ENCODE peak calls at places on chromosomes 2 and 18, in eight cellular contexts. One of them, this sample, is unnamed.

GRCh38 chr18:79988079-79988924 is at the start of gene TXNL4A:
- DNase-seq in smooth muscle cell of the brain vasculature: peak; percentile 46
- DNase-seq in iris pigment epithelial cell: peak; percentile 92
- DNase-seq in keratinocyte: no peak
- DNase-seq in aorta: peak; percentile 94
- DNase-seq in endothelial cell of umbilical vein: peak; percentile 88
- DNase-seq in lower leg skin: peak; percentile 77
- DNase-seq in stimulated activated CD4-positive, alpha-beta T cell treated with anti-CD3 and anti-CD28 coated beads, Interleukin-1b, Interleukin-23, amount 100 ng/mL, for 48 hours: peak; percentile 85
- DNase-seq in this sample: peak; percentile 87

GRCh38 chr2:9020267-9020666 is 16.8 kb upstream of the MBOAT2 start:
- DNase-seq in smooth muscle cell of the brain vasculature: no peak
- DNase-seq in iris pigment epithelial cell: peak; percentile 28
- DNase-seq in keratinocyte: no peak
- DNase-seq in aorta: no peak
- DNase-seq in endothelial cell of umbilical vein: no peak
- DNase-seq in lower leg skin: no peak
- DNase-seq in stimulated activated CD4-positive, alpha-beta T cell treated with anti-CD3 and anti-CD28 coated beads, Interleukin-1b, Interleukin-23, amount 100 ng/mL, for 48 hours: no peak
- DNase-seq in this sample: no peak

GRCh38 chr2:239824051-239824694 is 201.0 kb downstream of the NDUFA10 start:
- DNase-seq in smooth muscle cell of the brain vasculature: no peak
- DNase-seq in iris pigment epithelial cell: peak; percentile 22
- DNase-seq in keratinocyte: peak; percentile 42
- DNase-seq in aorta: peak; percentile 51
- DNase-seq in endothelial cell of umbilical vein: no peak
- DNase-seq in lower leg skin: peak; percentile 13
- DNase-seq in stimulated activated CD4-positive, alpha-beta T cell treated with anti-CD3 and anti-CD28 coated beads, Interleukin-1b, Interleukin-23, amount 100 ng/mL, for 48 hours: no peak
- DNase-seq in this sample: no peak

GRCh38 chr2:133231264-133231663 is 337.0 kb downstream of the NCKAP5 start:
- DNase-seq in smooth muscle cell of the brain vasculature: no peak
- DNase-seq in iris pigment epithelial cell: no peak
- DNase-seq in keratinocyte: no peak
- DNase-seq in aorta: no peak
- DNase-seq in endothelial cell of umbilical vein: peak; percentile 16
- DNase-seq in lower leg skin: no peak
- DNase-seq in stimulated activated CD4-positive, alpha-beta T cell treated with anti-CD3 and anti-CD28 coated beads, Interleukin-1b, Interleukin-23, amount 100 ng/mL, for 48 hours: no peak
- DNase-seq in this sample: no peak

GRCh38 chr18:59219672-59220163 is at the start of gene GRP:
- DNase-seq in smooth muscle cell of the brain vasculature: no peak
- DNase-seq in iris pigment epithelial cell: no peak
- DNase-seq in keratinocyte: no peak
- DNase-seq in aorta: no peak
- DNase-seq in endothelial cell of umbilical vein: no peak
- DNase-seq in lower leg skin: no peak
- DNase-seq in stimulated activated CD4-positive, alpha-beta T cell treated with anti-CD3 and anti-CD28 coated beads, Interleukin-1b, Interleukin-23, amount 100 ng/mL, for 48 hours: no peak
- DNase-seq in this sample: no peak

GRCh38 chr2:212811036-212811805 is 272.6 kb upstream of the ERBB4 start:
- DNase-seq in smooth muscle cell of the brain vasculature: no peak
- DNase-seq in iris pigment epithelial cell: peak; percentile 51
- DNase-seq in keratinocyte: peak; percentile 9
- DNase-seq in aorta: no peak
- DNase-seq in endothelial cell of umbilical vein: no peak
- DNase-seq in lower leg skin: no peak
- DNase-seq in stimulated activated CD4-positive, alpha-beta T cell treated with anti-CD3 and anti-CD28 coated beads, Interleukin-1b, Interleukin-23, amount 100 ng/mL, for 48 hours: no peak
- DNase-seq in this sample: peak; percentile 25

GRCh38 chr2:63050186-63050915 is at the start of gene OTX1:
- DNase-seq in smooth muscle cell of the brain vasculature: no peak
- DNase-seq in iris pigment epithelial cell: peak; percentile 61
- DNase-seq in keratinocyte: peak; percentile 33
- DNase-seq in aorta: peak; percentile 78
- DNase-seq in endothelial cell of umbilical vein: peak; percentile 39
- DNase-seq in lower leg skin: no peak
- DNase-seq in stimulated activated CD4-positive, alpha-beta T cell treated with anti-CD3 and anti-CD28 coated beads, Interleukin-1b, Interleukin-23, amount 100 ng/mL, for 48 hours: peak; percentile 65
- DNase-seq in this sample: peak; percentile 55

GRCh38 chr2:33042226-33042625 is 95.5 kb downstream of the LTBP1 start:
- DNase-seq in smooth muscle cell of the brain vasculature: no peak
- DNase-seq in iris pigment epithelial cell: no peak
- DNase-seq in keratinocyte: no peak
- DNase-seq in aorta: no peak
- DNase-seq in endothelial cell of umbilical vein: no peak
- DNase-seq in lower leg skin: no peak
- DNase-seq in stimulated activated CD4-positive, alpha-beta T cell treated with anti-CD3 and anti-CD28 coated beads, Interleukin-1b, Interleukin-23, amount 100 ng/mL, for 48 hours: no peak
- DNase-seq in this sample: no peak

GRCh38 chr18:9422816-9423519 is 52.3 kb upstream of the RALBP1 start:
- DNase-seq in smooth muscle cell of the brain vasculature: no peak
- DNase-seq in iris pigment epithelial cell: no peak
- DNase-seq in keratinocyte: peak; percentile 87
- DNase-seq in aorta: no peak
- DNase-seq in endothelial cell of umbilical vein: no peak
- DNase-seq in lower leg skin: peak; percentile 43
- DNase-seq in stimulated activated CD4-positive, alpha-beta T cell treated with anti-CD3 and anti-CD28 coated beads, Interleukin-1b, Interleukin-23, amount 100 ng/mL, for 48 hours: no peak
- DNase-seq in this sample: no peak

GRCh38 chr2:238425979-238426567 is 654 bp upstream of the ASB1 start:
- DNase-seq in smooth muscle cell of the brain vasculature: no peak
- DNase-seq in iris pigment epithelial cell: peak; percentile 83
- DNase-seq in keratinocyte: no peak
- DNase-seq in aorta: peak; percentile 75
- DNase-seq in endothelial cell of umbilical vein: no peak
- DNase-seq in lower leg skin: no peak
- DNase-seq in stimulated activated CD4-positive, alpha-beta T cell treated with anti-CD3 and anti-CD28 coated beads, Interleukin-1b, Interleukin-23, amount 100 ng/mL, for 48 hours: peak; percentile 21
- DNase-seq in this sample: peak; percentile 36

GRCh38 chr18:79178044-79178632 is 108.9 kb downstream of the ATP9B start:
- DNase-seq in smooth muscle cell of the brain vasculature: no peak
- DNase-seq in iris pigment epithelial cell: no peak
- DNase-seq in keratinocyte: no peak
- DNase-seq in aorta: no peak
- DNase-seq in endothelial cell of umbilical vein: no peak
- DNase-seq in lower leg skin: no peak
- DNase-seq in stimulated activated CD4-positive, alpha-beta T cell treated with anti-CD3 and anti-CD28 coated beads, Interleukin-1b, Interleukin-23, amount 100 ng/mL, for 48 hours: no peak
- DNase-seq in this sample: no peak

GRCh38 chr2:9004338-9005204 is 1.1 kb upstream of the MBOAT2 start:
- DNase-seq in smooth muscle cell of the brain vasculature: no peak
- DNase-seq in iris pigment epithelial cell: peak; percentile 80
- DNase-seq in keratinocyte: peak; percentile 88
- DNase-seq in aorta: no peak
- DNase-seq in endothelial cell of umbilical vein: peak; percentile 12
- DNase-seq in lower leg skin: no peak
- DNase-seq in stimulated activated CD4-positive, alpha-beta T cell treated with anti-CD3 and anti-CD28 coated beads, Interleukin-1b, Interleukin-23, amount 100 ng/mL, for 48 hours: no peak
- DNase-seq in this sample: peak; percentile 23

GRCh38 chr2:25032901-25033300 is 9.0 kb upstream of the EFR3B start:
- DNase-seq in smooth muscle cell of the brain vasculature: no peak
- DNase-seq in iris pigment epithelial cell: no peak
- DNase-seq in keratinocyte: no peak
- DNase-seq in aorta: no peak
- DNase-seq in endothelial cell of umbilical vein: no peak
- DNase-seq in lower leg skin: no peak
- DNase-seq in stimulated activated CD4-positive, alpha-beta T cell treated with anti-CD3 and anti-CD28 coated beads, Interleukin-1b, Interleukin-23, amount 100 ng/mL, for 48 hours: no peak
- DNase-seq in this sample: no peak

GRCh38 chr2:109269956-109270757 is 141.2 kb downstream of the SH3RF3 start:
- DNase-seq in smooth muscle cell of the brain vasculature: no peak
- DNase-seq in iris pigment epithelial cell: no peak
- DNase-seq in keratinocyte: no peak
- DNase-seq in aorta: no peak
- DNase-seq in endothelial cell of umbilical vein: no peak
- DNase-seq in lower leg skin: no peak
- DNase-seq in stimulated activated CD4-positive, alpha-beta T cell treated with anti-CD3 and anti-CD28 coated beads, Interleukin-1b, Interleukin-23, amount 100 ng/mL, for 48 hours: no peak
- DNase-seq in this sample: no peak

This sample was measured in HCEC 1CT.